ENCODE peak calls at places on chromosomes 11 and 22, in five cellular contexts. One of them, this sample, is unnamed.

GRCh38 chr11:63906585-63906984 is 10.4 kb downstream of the RCOR2 start:
- DNase-seq in sigmoid colon: no peak
- DNase-seq in brain microvascular endothelial cell: no peak
- DNase-seq in A549: no peak
- DNase-seq in NB4: peak
- DNase-seq in this sample: peak

GRCh38 chr11:130601141-130601540 is 152.7 kb downstream of the ADAMTS15 start:
- DNase-seq in sigmoid colon: peak
- DNase-seq in brain microvascular endothelial cell: peak
- DNase-seq in A549: no peak
- DNase-seq in NB4: peak
- DNase-seq in this sample: peak

GRCh38 chr11:8168485-8169257 is at the start of gene RIC3:
- DNase-seq in sigmoid colon: peak
- DNase-seq in brain microvascular endothelial cell: no peak
- DNase-seq in A549: peak
- DNase-seq in NB4: no peak
- DNase-seq in this sample: peak

GRCh38 chr11:103436131-103436770 is 327.0 kb downstream of the DYNC2H1 start:
- DNase-seq in sigmoid colon: no peak
- DNase-seq in brain microvascular endothelial cell: no peak
- DNase-seq in A549: no peak
- DNase-seq in NB4: no peak
- DNase-seq in this sample: no peak

GRCh38 chr22:22011964-22012363 is 29.4 kb upstream of the TOP3B start:
- DNase-seq in sigmoid colon: no peak
- DNase-seq in brain microvascular endothelial cell: no peak
- DNase-seq in A549: no peak
- DNase-seq in NB4: no peak
- DNase-seq in this sample: no peak

GRCh38 chr11:29328961-29329441 is 687.8 kb downstream of the KCNA4 start:
- DNase-seq in sigmoid colon: no peak
- DNase-seq in brain microvascular endothelial cell: peak
- DNase-seq in A549: peak
- DNase-seq in NB4: peak
- DNase-seq in this sample: peak

GRCh38 chr11:133897331-133897650 is 52.0 kb upstream of the SPATA19 start:
- DNase-seq in sigmoid colon: peak
- DNase-seq in brain microvascular endothelial cell: no peak
- DNase-seq in A549: no peak
- DNase-seq in NB4: no peak
- DNase-seq in this sample: no peak

GRCh38 chr11:35517481-35517880 is 7.9 kb downstream of the PAMR1 start:
- DNase-seq in sigmoid colon: no peak
- DNase-seq in brain microvascular endothelial cell: no peak
- DNase-seq in A549: no peak
- DNase-seq in NB4: no peak
- DNase-seq in this sample: no peak

GRCh38 chr11:17608830-17609229 is 61.8 kb downstream of the OTOG start:
- DNase-seq in sigmoid colon: no peak
- DNase-seq in brain microvascular endothelial cell: no peak
- DNase-seq in A549: no peak
- DNase-seq in NB4: no peak
- DNase-seq in this sample: no peak

GRCh38 chr11:132072880-132073213 is 702.4 kb downstream of the NTM start:
- DNase-seq in sigmoid colon: no peak
- DNase-seq in brain microvascular endothelial cell: peak
- DNase-seq in A549: no peak
- DNase-seq in NB4: no peak
- DNase-seq in this sample: no peak

GRCh38 chr22:28369849-28370248 is 309.8 kb downstream of the TTC28 start:
- DNase-seq in sigmoid colon: no peak
- DNase-seq in brain microvascular endothelial cell: no peak
- DNase-seq in A549: no peak
- DNase-seq in NB4: no peak
- DNase-seq in this sample: no peak

GRCh38 chr11:7347611-7348431 is 96.1 kb downstream of the SYT9 start:
- DNase-seq in sigmoid colon: no peak
- DNase-seq in brain microvascular endothelial cell: no peak
- DNase-seq in A549: no peak
- DNase-seq in NB4: no peak
- DNase-seq in this sample: no peak

GRCh38 chr22:37305873-37306272 is 23.6 kb downstream of the CYTH4 start:
- DNase-seq in sigmoid colon: no peak
- DNase-seq in brain microvascular endothelial cell: no peak
- DNase-seq in A549: no peak
- DNase-seq in NB4: no peak
- DNase-seq in this sample: no peak

GRCh38 chr11:33412231-33412630 is 155.1 kb downstream of the HIPK3 start:
- DNase-seq in sigmoid colon: no peak
- DNase-seq in brain microvascular endothelial cell: no peak
- DNase-seq in A549: no peak
- DNase-seq in NB4: no peak
- DNase-seq in this sample: no peak

GRCh38 chr22:25024895-25025294 is 72.4 kb downstream of the KIAA1671 start:
- DNase-seq in sigmoid colon: no peak
- DNase-seq in brain microvascular endothelial cell: no peak
- DNase-seq in A549: no peak
- DNase-seq in NB4: no peak
- DNase-seq in this sample: no peak

GRCh38 chr11:35887737-35888136 is 56.1 kb upstream of the LDLRAD3 start:
- DNase-seq in sigmoid colon: no peak
- DNase-seq in brain microvascular endothelial cell: no peak
- DNase-seq in A549: no peak
- DNase-seq in NB4: no peak
- DNase-seq in this sample: no peak

GRCh38 chr11:87849216-87849615 is 326.0 kb downstream of the RAB38 start:
- DNase-seq in sigmoid colon: no peak
- DNase-seq in brain microvascular endothelial cell: no peak
- DNase-seq in A549: no peak
- DNase-seq in NB4: no peak
- DNase-seq in this sample: no peak

GRCh38 chr22:24503137-24503850 is 8.2 kb downstream of the UPB1 start:
- DNase-seq in sigmoid colon: no peak
- DNase-seq in brain microvascular endothelial cell: peak
- DNase-seq in A549: peak
- DNase-seq in NB4: peak
- DNase-seq in this sample: peak

GRCh38 chr11:35662649-35663407 is at the start of gene TRIM44:
- DNase-seq in sigmoid colon: peak
- DNase-seq in brain microvascular endothelial cell: peak
- DNase-seq in A549: peak
- DNase-seq in NB4: peak
- DNase-seq in this sample: peak

GRCh38 chr11:122817121-122817520 is 21.2 kb upstream of the CRTAM start:
- DNase-seq in sigmoid colon: no peak
- DNase-seq in brain microvascular endothelial cell: no peak
- DNase-seq in A549: no peak
- DNase-seq in NB4: no peak
- DNase-seq in this sample: no peak

GRCh38 chr11:48087974-48088681 is 107.8 kb downstream of the PTPRJ start:
- DNase-seq in sigmoid colon: no peak
- DNase-seq in brain microvascular endothelial cell: no peak
- DNase-seq in A549: no peak
- DNase-seq in NB4: no peak
- DNase-seq in this sample: no peak

GRCh38 chr22:39316440-39317083 is 2.9 kb downstream of the RPL3 start:
- DNase-seq in sigmoid colon: peak
- DNase-seq in brain microvascular endothelial cell: peak
- DNase-seq in A549: peak
- DNase-seq in NB4: peak
- DNase-seq in this sample: peak

GRCh38 chr22:39317756-39318506 is 1.5 kb downstream of the RPL3 start:
- DNase-seq in sigmoid colon: no peak
- DNase-seq in brain microvascular endothelial cell: peak
- DNase-seq in A549: no peak
- DNase-seq in NB4: no peak
- DNase-seq in this sample: no peak

GRCh38 chr22:39318507-39319283 is 728 bp downstream of the RPL3 start:
- DNase-seq in sigmoid colon: no peak
- DNase-seq in brain microvascular endothelial cell: peak
- DNase-seq in A549: no peak
- DNase-seq in NB4: no peak
- DNase-seq in this sample: no peak

GRCh38 chr22:39317084-39317755 is 2.2 kb downstream of the RPL3 start:
- DNase-seq in sigmoid colon: no peak
- DNase-seq in brain microvascular endothelial cell: no peak
- DNase-seq in A549: no peak
- DNase-seq in NB4: peak
- DNase-seq in this sample: no peak

DNA sequence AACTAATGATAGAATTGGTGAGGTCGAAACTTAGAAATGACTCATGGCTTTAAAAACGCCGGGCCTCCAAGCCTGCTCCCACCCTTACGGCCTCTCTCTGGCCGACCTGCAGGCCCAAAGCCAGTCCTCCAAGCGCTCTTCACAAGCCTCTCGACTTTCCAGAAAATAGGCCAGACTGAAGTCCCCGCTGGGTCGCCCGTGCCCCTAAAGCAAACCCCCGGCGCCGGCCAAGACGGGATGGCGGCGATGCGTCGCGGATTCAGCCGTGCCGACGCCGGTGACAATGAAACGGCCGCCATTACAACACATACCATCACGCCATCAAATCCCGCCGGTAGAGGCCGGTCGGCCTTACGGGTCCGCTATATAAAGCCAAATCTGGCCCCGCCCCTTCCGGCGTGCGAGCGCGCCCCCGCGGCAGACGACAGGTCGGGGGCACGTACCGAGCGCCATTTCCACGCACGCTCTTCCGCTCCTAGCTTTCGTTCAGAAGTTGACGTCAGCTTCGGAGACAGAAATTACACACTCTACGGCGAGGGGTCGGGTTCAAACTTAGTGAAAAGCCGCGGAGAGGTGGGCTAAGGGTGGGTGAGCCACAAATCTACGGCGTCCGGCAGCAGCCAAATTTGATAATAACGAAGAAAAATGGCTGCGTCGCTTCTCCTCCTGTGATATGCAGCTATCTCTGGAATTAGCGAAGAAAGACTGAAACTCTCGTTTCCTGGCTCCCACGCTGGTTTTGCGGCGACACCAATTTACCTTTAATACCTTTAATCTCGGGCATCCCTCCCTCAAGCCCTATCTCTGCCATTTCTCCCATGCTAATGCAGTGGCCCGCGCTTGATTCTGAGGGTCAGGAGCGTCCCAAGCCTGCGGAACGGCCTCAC is at the start of gene RPL3:
- DNase-seq in sigmoid colon: peak
- DNase-seq in brain microvascular endothelial cell: peak
- DNase-seq in A549: peak
- DNase-seq in NB4: peak
- DNase-seq in this sample: peak
- TF ChIP-seq CTCF in sigmoid colon: no peak
- TF ChIP-seq CTCF in brain microvascular endothelial cell: no peak
- TF ChIP-seq CTCF in A549: no peak
- TF ChIP-seq CTCF in NB4: no peak
- TF ChIP-seq CTCF in this sample: no peak

GRCh38 chr11:78414321-78415051 is 3.1 kb downstream of the GAB2 start:
- DNase-seq in sigmoid colon: no peak
- DNase-seq in brain microvascular endothelial cell: no peak
- DNase-seq in A549: peak
- DNase-seq in NB4: peak
- DNase-seq in this sample: peak
- TF ChIP-seq CTCF in sigmoid colon: peak
- TF ChIP-seq CTCF in brain microvascular endothelial cell: peak
- TF ChIP-seq CTCF in A549: peak
- TF ChIP-seq CTCF in NB4: peak
- TF ChIP-seq CTCF in this sample: no peak

GRCh38 chr11:124463990-124464389 is 18.5 kb upstream of the OR8B8 start:
- DNase-seq in sigmoid colon: no peak
- DNase-seq in brain microvascular endothelial cell: no peak
- DNase-seq in A549: no peak
- DNase-seq in NB4: no peak
- DNase-seq in this sample: no peak
- TF ChIP-seq CTCF in sigmoid colon: no peak
- TF ChIP-seq CTCF in brain microvascular endothelial cell: no peak
- TF ChIP-seq CTCF in A549: no peak
- TF ChIP-seq CTCF in NB4: no peak
- TF ChIP-seq CTCF in this sample: no peak

GRCh38 chr11:2400761-2401435 is 348 bp downstream of the TSSC4 start:
- DNase-seq in sigmoid colon: no peak
- DNase-seq in brain microvascular endothelial cell: no peak
- DNase-seq in A549: no peak
- DNase-seq in NB4: no peak
- DNase-seq in this sample: no peak

GRCh38 chr11:2397005-2397404 is 3.5 kb upstream of the TSSC4 start:
- DNase-seq in sigmoid colon: no peak
- DNase-seq in brain microvascular endothelial cell: no peak
- DNase-seq in A549: no peak
- DNase-seq in NB4: no peak
- DNase-seq in this sample: no peak

GRCh38 chr11:2400069-2400760 is at the start of gene TSSC4:
- DNase-seq in sigmoid colon: peak
- DNase-seq in brain microvascular endothelial cell: peak
- DNase-seq in A549: peak
- DNase-seq in NB4: peak
- DNase-seq in this sample: peak

GRCh38 chr11:2399488-2400068 is 972 bp upstream of the TSSC4 start:
- DNase-seq in sigmoid colon: no peak
- DNase-seq in brain microvascular endothelial cell: no peak
- DNase-seq in A549: peak
- DNase-seq in NB4: no peak
- DNase-seq in this sample: no peak

DNA sequence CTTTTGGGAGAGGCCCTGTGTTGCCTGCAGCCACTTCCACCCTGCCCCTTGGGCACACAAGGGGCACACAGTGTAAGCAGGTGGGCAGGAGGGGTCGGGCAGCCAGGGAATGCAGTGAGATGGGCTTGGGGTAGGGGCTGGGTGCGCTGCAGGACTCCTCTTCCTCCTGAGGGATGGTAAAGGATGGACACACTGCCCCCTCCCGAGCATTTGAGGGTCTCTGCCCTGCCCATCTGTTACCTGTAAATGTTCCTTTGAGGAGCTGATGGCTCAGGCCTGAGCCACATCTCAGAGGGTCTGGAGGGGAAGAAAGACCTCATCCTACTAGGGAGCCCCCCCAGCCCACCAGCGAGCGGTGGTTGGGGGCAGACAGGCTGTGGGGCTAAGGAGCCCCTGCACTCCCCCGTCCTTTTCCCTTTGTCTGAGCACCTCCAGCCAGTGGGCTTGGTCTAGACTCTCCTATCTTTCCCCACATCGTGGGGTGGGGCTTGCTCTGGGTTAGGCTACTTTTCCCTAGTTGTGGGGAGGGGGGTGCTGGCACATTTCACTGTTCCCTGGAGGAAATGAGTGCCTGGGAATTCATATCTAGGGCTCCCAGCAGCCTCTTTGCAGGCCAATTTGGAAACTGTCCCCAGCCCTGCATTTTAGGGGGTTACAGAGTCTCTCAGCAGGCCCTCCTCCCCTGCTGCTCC is 1.7 kb upstream of the TSSC4 start:
- DNase-seq in sigmoid colon: no peak
- DNase-seq in brain microvascular endothelial cell: no peak
- DNase-seq in A549: no peak
- DNase-seq in NB4: no peak
- DNase-seq in this sample: no peak
- TF ChIP-seq CTCF in sigmoid colon: no peak
- TF ChIP-seq CTCF in brain microvascular endothelial cell: no peak
- TF ChIP-seq CTCF in A549: no peak
- TF ChIP-seq CTCF in NB4: no peak
- TF ChIP-seq CTCF in this sample: no peak

This sample was measured in GM20000.